ENCODE peak calls at places on chromosome 16, in five cellular contexts. M is endodermal cell; A is activated CD4-positive, alpha-beta T cell treated with anti-CD3 and anti-CD28 coated beads, Interleukin-2, amount 10 ng/mL, durations not matched to agents 7 days and 5 days; P is GM19239; E is cardiac muscle cell. Z is an unnamed sample.

GRCh38 chr16:85853641-85854545 is 45.1 kb upstream of the IRF8 start:
- DNase-seq in M (no peak), A (no peak), P (no peak), E (no peak), Z (no peak)

GRCh38 chr16:66344533-66345145 is 21.9 kb upstream of the CDH5 start:
- DNase-seq in M (peak; percentile 71), A (peak; percentile 60), P (no peak), E (peak; percentile 64), Z (peak; percentile 47)

GRCh38 chr16:23288209-23288608 is 13.9 kb upstream of the SCNN1B start:
- DNase-seq in M (no peak), A (no peak), P (no peak), E (no peak), Z (no peak)

GRCh38 chr16:79466111-79466510 is 134.4 kb downstream of the MAF start:
- DNase-seq in M (no peak), A (no peak), P (no peak), E (no peak), Z (no peak)

GRCh38 chr16:282944-283744 is at the start of gene PDIA2:
- DNase-seq in M (no peak), A (no peak), P (no peak), E (no peak), Z (no peak)

GRCh38 chr16:287981-288920 is 5.3 kb downstream of the PDIA2 start:
- DNase-seq in M (no peak), A (no peak), P (no peak), E (no peak), Z (no peak)

GRCh38 chr16:12329246-12329995 is 352.9 kb downstream of the SNX29 start:
- DNase-seq in M (no peak), A (no peak), P (no peak), E (no peak), Z (no peak)

GRCh38 chr16:49620158-49620867 is 235.6 kb downstream of the ZNF423 start:
- DNase-seq in M (peak; percentile 50), A (no peak), P (no peak), E (peak; percentile 83), Z (no peak)

GRCh38 chr16:4894276-4895150 is 42.4 kb downstream of the PPL start:
- DNase-seq in M (peak; percentile 70), A (no peak), P (no peak), E (no peak), Z (no peak)

GRCh38 chr16:47424846-47425245 is 36.0 kb downstream of the ITFG1 start:
- DNase-seq in M (peak; percentile 82), A (no peak), P (no peak), E (no peak), Z (no peak)

GRCh38 chr16:456891-457483 is 31.5 kb downstream of the RAB11FIP3 start:
- DNase-seq in M (no peak), A (no peak), P (no peak), E (peak; percentile 61), Z (no peak)

GRCh38 chr16:18983565-18984424 is at the start of gene TMC7:
- DNase-seq in M (peak; percentile 98), A (peak; percentile 10), P (no peak), E (peak; percentile 83), Z (peak; percentile 96)

GRCh38 chr16:55912022-55912421 is 36.8 kb upstream of the CES5A start:
- DNase-seq in M (no peak), A (no peak), P (no peak), E (no peak), Z (no peak)

GRCh38 chr16:70553645-70554044 is 30.0 kb downstream of the SF3B3 start:
- DNase-seq in M (no peak), A (no peak), P (no peak), E (peak; percentile 75), Z (no peak)

GRCh38 chr16:87575027-87575804 is 27.1 kb upstream of the JPH3 start:
- DNase-seq in M (peak; percentile 88), A (no peak), P (no peak), E (peak; percentile 61), Z (peak; percentile 61)

GRCh38 chr16:30853758-30854157 is 40.1 kb downstream of the BCL7C start:
- DNase-seq in M (no peak), A (no peak), P (no peak), E (no peak), Z (no peak)

GRCh38 chr16:71927383-71927782 is 32.1 kb downstream of the IST1 start:
- DNase-seq in M (no peak), A (no peak), P (no peak), E (peak; percentile 95), Z (no peak)

GRCh38 chr16:73000907-73001521 is 46.9 kb downstream of the ZFHX3 start:
- DNase-seq in M (no peak), A (no peak), P (no peak), E (no peak), Z (no peak)

GRCh38 chr16:11493531-11493929 is 93.2 kb downstream of the LITAF start:
- DNase-seq in M (no peak), A (no peak), P (no peak), E (no peak), Z (no peak)

GRCh38 chr16:88784074-88784855 is 755 bp downstream of the PIEZO1 start:
- DNase-seq in M (peak; percentile 87), A (peak; percentile 36), P (no peak), E (peak; percentile 88), Z (peak; percentile 79)

Z was measured in nephron progenitor cell.